ENCODE peak calls at places on chromosomes 16 and 17, in six cellular contexts. One of them, this sample, is unnamed.

GRCh38 chr17:21679256-21680146 is 12.8 kb upstream of the KCNJ18 start:
- DNase-seq in heart right ventricle: no peak
- DNase-seq in lung: no peak
- DNase-seq in Peyer's patch: no peak
- DNase-seq in mucosa of descending colon: peak; percentile 24
- DNase-seq in sigmoid colon: peak; percentile 59
- DNase-seq in this sample: no peak

GRCh38 chr17:42623732-42624596 is 14.5 kb downstream of the TUBG1 start:
- DNase-seq in Peyer's patch: no peak
- DNase-seq in heart right ventricle: no peak
- DNase-seq in sigmoid colon: no peak
- DNase-seq in lung: no peak
- DNase-seq in mucosa of descending colon: peak; percentile 50
- DNase-seq in this sample: no peak

GRCh38 chr16:3652373-3653037 is 2.0 kb upstream of the DNASE1 start:
- DNase-seq in Peyer's patch: no peak
- DNase-seq in lung: no peak
- DNase-seq in mucosa of descending colon: no peak
- DNase-seq in heart right ventricle: no peak
- DNase-seq in sigmoid colon: peak; percentile 63
- DNase-seq in this sample: no peak

GRCh38 chr17:60107526-60108257 is 29.0 kb upstream of the HEATR6 start:
- DNase-seq in lung: peak; percentile 28
- DNase-seq in heart right ventricle: no peak
- DNase-seq in Peyer's patch: no peak
- DNase-seq in mucosa of descending colon: no peak
- DNase-seq in sigmoid colon: no peak
- DNase-seq in this sample: no peak

GRCh38 chr16:31182391-31182790 is 2.5 kb downstream of the FUS start:
- DNase-seq in heart right ventricle: no peak
- DNase-seq in sigmoid colon: no peak
- DNase-seq in lung: no peak
- DNase-seq in Peyer's patch: no peak
- DNase-seq in mucosa of descending colon: no peak
- DNase-seq in this sample: no peak

GRCh38 chr16:57534337-57534880 is 2.0 kb downstream of the CCDC102A start:
- DNase-seq in mucosa of descending colon: peak; percentile 1
- DNase-seq in heart right ventricle: no peak
- DNase-seq in lung: no peak
- DNase-seq in sigmoid colon: peak; percentile 57
- DNase-seq in Peyer's patch: peak; percentile 14
- DNase-seq in this sample: no peak

GRCh38 chr17:2295575-2295974 is 8.0 kb downstream of the SMG6 start:
- DNase-seq in sigmoid colon: no peak
- DNase-seq in heart right ventricle: no peak
- DNase-seq in Peyer's patch: no peak
- DNase-seq in mucosa of descending colon: no peak
- DNase-seq in lung: no peak
- DNase-seq in this sample: no peak

GRCh38 chr16:59878999-59879398 is 1144.9 kb upstream of the GOT2 start:
- DNase-seq in Peyer's patch: no peak
- DNase-seq in lung: no peak
- DNase-seq in mucosa of descending colon: no peak
- DNase-seq in heart right ventricle: no peak
- DNase-seq in sigmoid colon: no peak
- DNase-seq in this sample: no peak

GRCh38 chr17:40151414-40151955 is 11.1 kb downstream of the CASC3 start:
- DNase-seq in lung: no peak
- DNase-seq in sigmoid colon: no peak
- DNase-seq in mucosa of descending colon: no peak
- DNase-seq in heart right ventricle: no peak
- DNase-seq in Peyer's patch: no peak
- DNase-seq in this sample: no peak
- H3K36me3 ChIP-seq in lung: peaks cover 22% of the 10 kb centered on the region
- H3K36me3 ChIP-seq in sigmoid colon: peaks cover 91% of the 10 kb centered on the region
- H3K36me3 ChIP-seq in mucosa of descending colon: no peaks in the 10 kb centered on the region
- H3K36me3 ChIP-seq in heart right ventricle: peaks cover 54% of the 10 kb centered on the region
- H3K36me3 ChIP-seq in Peyer's patch: no peaks in the 10 kb centered on the region
- H3K36me3 ChIP-seq in this sample: peaks cover 73% of the 10 kb centered on the region

DNA sequence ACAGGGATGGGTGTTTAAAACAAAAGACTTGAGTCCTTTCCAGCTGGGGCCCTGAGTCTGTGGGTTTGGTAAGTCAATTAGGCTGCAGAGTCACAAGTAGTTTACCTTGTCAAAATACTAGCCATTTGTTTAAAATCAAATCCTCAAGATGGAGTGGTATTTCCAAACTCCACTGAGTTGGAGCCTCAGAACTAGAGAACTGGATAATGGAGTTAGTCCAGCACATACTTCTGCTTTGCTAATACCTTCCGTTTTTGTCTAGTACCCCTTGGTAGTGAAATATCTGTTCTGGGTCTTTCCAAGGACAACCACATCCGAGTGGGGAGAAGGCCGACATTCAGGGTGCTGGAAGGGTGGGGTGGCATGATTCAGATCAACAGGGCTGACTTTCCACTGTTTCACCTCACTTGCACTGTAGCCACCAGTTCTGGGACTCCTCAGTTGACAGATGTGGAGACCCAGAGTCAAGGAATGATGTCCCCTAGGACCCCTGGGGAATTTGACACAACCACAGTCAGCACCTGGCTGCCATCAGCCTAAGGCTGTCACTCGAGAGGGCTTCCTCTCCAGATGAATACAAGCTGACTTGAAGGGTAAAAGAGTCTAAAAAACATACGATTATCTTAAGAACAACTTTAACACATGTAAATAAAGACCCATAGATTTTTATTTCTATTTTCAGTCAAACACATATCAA is 84.7 kb upstream of the HNF1B start:
- DNase-seq in heart right ventricle: no peak
- DNase-seq in sigmoid colon: no peak
- DNase-seq in lung: no peak
- DNase-seq in Peyer's patch: no peak
- DNase-seq in mucosa of descending colon: no peak
- DNase-seq in this sample: no peak
- H3K4me3 ChIP-seq in heart right ventricle: no peak overlapping the region
- H3K4me3 ChIP-seq in sigmoid colon: no peak overlapping the region
- H3K4me3 ChIP-seq in lung: no peak overlapping the region
- H3K4me3 ChIP-seq in Peyer's patch: no peak overlapping the region
- H3K4me3 ChIP-seq in mucosa of descending colon: no peak overlapping the region
- H3K4me3 ChIP-seq in this sample: no peak overlapping the region

GRCh38 chr17:75672011-75672410 is 4.9 kb downstream of the SAP30BP start:
- DNase-seq in mucosa of descending colon: no peak
- DNase-seq in heart right ventricle: no peak
- DNase-seq in Peyer's patch: no peak
- DNase-seq in lung: no peak
- DNase-seq in sigmoid colon: no peak
- DNase-seq in this sample: no peak
- H3K36me3 ChIP-seq in mucosa of descending colon: no peaks in the 10 kb centered on the region
- H3K36me3 ChIP-seq in heart right ventricle: peaks cover 50% of the 10 kb centered on the region
- H3K36me3 ChIP-seq in Peyer's patch: no peaks in the 10 kb centered on the region
- H3K36me3 ChIP-seq in lung: peaks cover 20% of the 10 kb centered on the region
- H3K36me3 ChIP-seq in sigmoid colon: peaks cover 74% of the 10 kb centered on the region
- H3K36me3 ChIP-seq in this sample: peaks cover 50% of the 10 kb centered on the region

GRCh38 chr16:54937673-54938350 is 7.1 kb downstream of the IRX5 start:
- DNase-seq in lung: no peak
- DNase-seq in Peyer's patch: no peak
- DNase-seq in heart right ventricle: no peak
- DNase-seq in mucosa of descending colon: no peak
- DNase-seq in sigmoid colon: no peak
- DNase-seq in this sample: no peak
- H3K4me3 ChIP-seq in lung: no peak overlapping the region
- H3K4me3 ChIP-seq in Peyer's patch: no peak overlapping the region
- H3K4me3 ChIP-seq in heart right ventricle: peak overlapping the region; percentile 90
- H3K4me3 ChIP-seq in mucosa of descending colon: no peak overlapping the region
- H3K4me3 ChIP-seq in sigmoid colon: no peak overlapping the region
- H3K4me3 ChIP-seq in this sample: no peak overlapping the region

GRCh38 chr17:78396436-78397335 is 18.2 kb downstream of the PGS1 start:
- DNase-seq in heart right ventricle: peak; percentile 51
- DNase-seq in Peyer's patch: no peak
- DNase-seq in sigmoid colon: no peak
- DNase-seq in lung: peak; percentile 55
- DNase-seq in mucosa of descending colon: no peak
- DNase-seq in this sample: no peak

GRCh38 chr17:78399028-78399692 is 20.7 kb downstream of the PGS1 start:
- DNase-seq in heart right ventricle: peak; percentile 7
- DNase-seq in sigmoid colon: no peak
- DNase-seq in Peyer's patch: no peak
- DNase-seq in lung: no peak
- DNase-seq in mucosa of descending colon: no peak
- DNase-seq in this sample: no peak

GRCh38 chr17:78398390-78398789 is 19.9 kb downstream of the PGS1 start:
- DNase-seq in sigmoid colon: no peak
- DNase-seq in Peyer's patch: no peak
- DNase-seq in lung: no peak
- DNase-seq in mucosa of descending colon: no peak
- DNase-seq in heart right ventricle: no peak
- DNase-seq in this sample: no peak

GRCh38 chr17:78399693-78400144 is 21.3 kb downstream of the PGS1 start:
- DNase-seq in sigmoid colon: no peak
- DNase-seq in lung: no peak
- DNase-seq in Peyer's patch: no peak
- DNase-seq in heart right ventricle: peak; percentile 0
- DNase-seq in mucosa of descending colon: no peak
- DNase-seq in this sample: no peak

GRCh38 chr17:78397681-78398101 is 19.2 kb downstream of the PGS1 start:
- DNase-seq in lung: no peak
- DNase-seq in mucosa of descending colon: no peak
- DNase-seq in sigmoid colon: no peak
- DNase-seq in Peyer's patch: no peak
- DNase-seq in heart right ventricle: peak; percentile 55
- DNase-seq in this sample: no peak
- H3K36me3 ChIP-seq in lung: peaks cover 66% of the 10 kb centered on the region
- H3K36me3 ChIP-seq in mucosa of descending colon: peaks cover 18% of the 10 kb centered on the region
- H3K36me3 ChIP-seq in sigmoid colon: peaks cover 66% of the 10 kb centered on the region
- H3K36me3 ChIP-seq in Peyer's patch: no peaks in the 10 kb centered on the region
- H3K36me3 ChIP-seq in heart right ventricle: peaks cover 22% of the 10 kb centered on the region
- H3K36me3 ChIP-seq in this sample: peaks cover 71% of the 10 kb centered on the region

GRCh38 chr17:82697808-82698064 is 762 bp downstream of the RAB40B start:
- DNase-seq in Peyer's patch: no peak
- DNase-seq in mucosa of descending colon: no peak
- DNase-seq in lung: no peak
- DNase-seq in heart right ventricle: no peak
- DNase-seq in sigmoid colon: no peak
- DNase-seq in this sample: no peak

GRCh38 chr17:82698065-82698973 is at the start of gene RAB40B:
- DNase-seq in lung: peak; percentile 99
- DNase-seq in sigmoid colon: peak; percentile 100
- DNase-seq in heart right ventricle: peak; percentile 99
- DNase-seq in Peyer's patch: peak; percentile 99
- DNase-seq in mucosa of descending colon: peak; percentile 99
- DNase-seq in this sample: peak; percentile 100

GRCh38 chr17:82698974-82699442 is 510 bp upstream of the RAB40B start:
- DNase-seq in heart right ventricle: no peak
- DNase-seq in Peyer's patch: no peak
- DNase-seq in lung: no peak
- DNase-seq in mucosa of descending colon: no peak
- DNase-seq in sigmoid colon: no peak
- DNase-seq in this sample: no peak

GRCh38 chr17:82696259-82696658 is 2.2 kb downstream of the RAB40B start:
- DNase-seq in sigmoid colon: no peak
- DNase-seq in heart right ventricle: no peak
- DNase-seq in lung: no peak
- DNase-seq in Peyer's patch: no peak
- DNase-seq in mucosa of descending colon: no peak
- DNase-seq in this sample: no peak

DNA sequence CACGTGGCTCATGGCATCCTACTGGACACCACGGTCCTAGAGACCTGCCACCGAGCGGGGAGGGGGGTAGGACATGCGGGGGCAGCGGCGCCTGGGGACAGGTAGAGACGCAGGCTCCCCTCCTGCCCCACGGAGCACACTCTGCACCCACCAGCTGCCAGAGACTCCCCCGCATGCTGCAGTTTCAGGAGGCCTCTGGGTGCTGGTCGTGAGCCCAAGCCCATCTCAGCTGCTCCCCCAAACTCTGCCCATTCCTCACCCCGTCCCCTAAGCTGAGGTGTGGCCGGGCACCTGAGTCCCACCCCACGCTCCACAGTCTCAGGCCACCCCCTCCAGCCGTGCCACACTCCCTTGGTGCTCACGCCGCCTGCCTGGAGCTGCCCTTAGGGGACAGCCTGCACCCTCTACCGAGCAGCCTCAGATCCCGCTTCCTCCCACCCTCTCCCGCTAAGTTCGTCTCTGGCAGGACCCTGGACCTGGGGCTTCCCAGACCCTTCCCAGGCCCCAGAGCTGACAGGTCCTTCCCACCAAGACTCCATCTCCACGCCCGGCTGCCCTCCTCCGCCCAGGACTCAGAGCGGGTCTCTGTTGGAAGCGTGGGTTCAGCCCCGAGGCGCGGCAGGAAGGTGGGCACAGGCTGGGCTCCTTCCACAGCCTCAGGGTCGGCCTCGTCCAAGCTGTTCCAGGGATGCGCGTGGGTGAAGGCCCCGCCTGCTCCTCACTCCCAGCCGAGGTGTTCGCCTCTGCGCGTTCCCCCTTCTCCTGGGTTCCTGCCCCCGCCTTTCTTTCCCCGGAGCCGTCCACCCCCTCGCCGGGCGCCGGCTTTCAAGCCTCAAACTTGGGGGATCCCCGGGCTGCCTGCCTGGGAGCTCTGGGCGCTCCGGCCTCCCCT is 1.3 kb downstream of the RAB40B start:
- DNase-seq in lung: no peak
- DNase-seq in mucosa of descending colon: peak; percentile 27
- DNase-seq in heart right ventricle: no peak
- DNase-seq in Peyer's patch: no peak
- DNase-seq in sigmoid colon: no peak
- DNase-seq in this sample: peak; percentile 31
- H3K4me3 ChIP-seq in lung: peak overlapping the region; percentile 57
- H3K4me3 ChIP-seq in mucosa of descending colon: peak overlapping the region; percentile 61
- H3K4me3 ChIP-seq in heart right ventricle: peak overlapping the region; percentile 67
- H3K4me3 ChIP-seq in Peyer's patch: peak overlapping the region; percentile 96
- H3K4me3 ChIP-seq in sigmoid colon: peak overlapping the region; percentile 57
- H3K4me3 ChIP-seq in this sample: peak overlapping the region; percentile 46

GRCh38 chr17:67044940-67045339 is 586 bp downstream of the CACNG1 start:
- DNase-seq in sigmoid colon: no peak
- DNase-seq in lung: no peak
- DNase-seq in Peyer's patch: no peak
- DNase-seq in heart right ventricle: no peak
- DNase-seq in mucosa of descending colon: no peak
- DNase-seq in this sample: no peak
- H3K36me3 ChIP-seq in sigmoid colon: no peaks in the 10 kb centered on the region
- H3K36me3 ChIP-seq in lung: no peaks in the 10 kb centered on the region
- H3K36me3 ChIP-seq in Peyer's patch: no peaks in the 10 kb centered on the region
- H3K36me3 ChIP-seq in heart right ventricle: no peaks in the 10 kb centered on the region
- H3K36me3 ChIP-seq in mucosa of descending colon: no peaks in the 10 kb centered on the region
- H3K36me3 ChIP-seq in this sample: no peaks in the 10 kb centered on the region